ENCODE peak calls at places on chromosomes 7 and 10, in nine cellular contexts. T is MV-4-11, Q is fibroblast of lung, K is H4, L is COR-L47, R is RWPE1, H is choroid plexus epithelial cell, D is stromal cell of bone marrow, V is T-helper 17 cell. I is an unnamed sample.

GRCh38 chr7:119377-120163 is 72.8 kb upstream of the FAM20C start:
- DNase-seq in T (peak), Q (peak), K (no peak), L (no peak), R (no peak), H (peak), D (no peak), V (no peak), I (no peak)

GRCh38 chr10:90665905-90666662 is 191.8 kb downstream of the HTR7 start:
- DNase-seq in T (no peak), Q (no peak), K (no peak), L (no peak), R (no peak), H (no peak), D (no peak), V (no peak), I (no peak)

GRCh38 chr10:116043304-116043703 is 229.7 kb downstream of the GFRA1 start:
- DNase-seq in T (no peak), Q (no peak), K (no peak), L (no peak), R (no peak), H (no peak), D (no peak), V (no peak), I (no peak)

GRCh38 chr7:126720232-126720631 is 532.5 kb downstream of the GRM8 start:
- DNase-seq in T (no peak), Q (no peak), K (no peak), L (no peak), R (no peak), H (no peak), D (no peak), V (no peak), I (no peak)

GRCh38 chr7:149468208-149468607 is 7.3 kb upstream of the ZNF777 start:
- DNase-seq in T (peak), Q (no peak), K (no peak), L (no peak), R (no peak), H (peak), D (peak), V (no peak), I (no peak)

GRCh38 chr7:24432677-24433076 is 140.6 kb upstream of the PALS2 start:
- DNase-seq in T (no peak), Q (no peak), K (no peak), L (no peak), R (no peak), H (no peak), D (no peak), V (no peak), I (no peak)

GRCh38 chr10:19169684-19170083 is 121.1 kb downstream of the MALRD1 start:
- DNase-seq in T (no peak), Q (peak), K (peak), L (no peak), R (no peak), H (peak), D (no peak), V (no peak), I (no peak)

GRCh38 chr10:97882142-97883091 is 32.8 kb downstream of the GOLGA7B start:
- DNase-seq in T (no peak), Q (peak), K (peak), L (no peak), R (peak), H (peak), D (peak), V (no peak), I (peak)

GRCh38 chr10:99339077-99339476 is 9.9 kb downstream of the CNNM1 start:
- DNase-seq in T (no peak), Q (no peak), K (no peak), L (no peak), R (peak), H (peak), D (no peak), V (no peak), I (no peak)

GRCh38 chr10:131621784-131622624 is 278.8 kb upstream of the PPP2R2D start:
- DNase-seq in T (no peak), Q (no peak), K (no peak), L (no peak), R (peak), H (no peak), D (no peak), V (no peak), I (no peak)

GRCh38 chr10:7312179-7312857 is 98.5 kb downstream of the SFMBT2 start:
- DNase-seq in T (no peak), Q (peak), K (no peak), L (no peak), R (no peak), H (no peak), D (no peak), V (no peak), I (no peak)

GRCh38 chr7:44103941-44104879 is at the start of gene AEBP1:
- DNase-seq in T (no peak), Q (no peak), K (no peak), L (peak), R (no peak), H (peak), D (no peak), V (peak), I (no peak)

GRCh38 chr10:51960494-51960895 is 261.1 kb upstream of the CSTF2T start:
- DNase-seq in T (peak), Q (peak), K (peak), L (no peak), R (peak), H (peak), D (peak), V (no peak), I (peak)

GRCh38 chr7:75045881-75046280 is 27.7 kb downstream of the RCC1L start:
- DNase-seq in T (no peak), Q (no peak), K (no peak), L (no peak), R (no peak), H (no peak), D (no peak), V (no peak), I (no peak)

GRCh38 chr10:129855836-129856563 is 108.1 kb downstream of the EBF3 start:
- DNase-seq in T (no peak), Q (no peak), K (no peak), L (no peak), R (no peak), H (no peak), D (no peak), V (no peak), I (no peak)

GRCh38 chr7:40793132-40793531 is 658.3 kb downstream of the SUGCT start:
- DNase-seq in T (no peak), Q (no peak), K (no peak), L (no peak), R (no peak), H (peak), D (peak), V (no peak), I (peak)

GRCh38 chr10:103663802-103664201 is 170.3 kb downstream of the NEURL1 start:
- DNase-seq in T (no peak), Q (no peak), K (no peak), L (peak), R (no peak), H (no peak), D (no peak), V (no peak), I (no peak)

GRCh38 chr7:79452032-79452494 is 1.4 kb downstream of the MAGI2 start:
- DNase-seq in T (no peak), Q (peak), K (peak), L (peak), R (peak), H (peak), D (peak), V (no peak), I (peak)

GRCh38 chr7:114130860-114131259 is 212.1 kb upstream of the PPP1R3A start:
- DNase-seq in T (no peak), Q (peak), K (no peak), L (peak), R (no peak), H (peak), D (no peak), V (no peak), I (no peak)

GRCh38 chr7:15674586-15674985 is 11.9 kb downstream of the MEOX2 start:
- DNase-seq in T (no peak), Q (peak), K (no peak), L (no peak), R (no peak), H (no peak), D (no peak), V (no peak), I (no peak)

GRCh38 chr7:2099036-2099957 is 133.4 kb downstream of the MAD1L1 start:
- DNase-seq in T (peak), Q (no peak), K (no peak), L (no peak), R (no peak), H (peak), D (no peak), V (no peak), I (no peak)

GRCh38 chr7:25028370-25028971 is 48.5 kb upstream of the OSBPL3 start:
- DNase-seq in T (no peak), Q (peak), K (peak), L (peak), R (peak), H (peak), D (peak), V (no peak), I (peak)

GRCh38 chr10:68073631-68074403 is 1.3 kb downstream of the HERC4 start:
- DNase-seq in T (peak), Q (peak), K (no peak), L (no peak), R (no peak), H (peak), D (no peak), V (no peak), I (no peak)

GRCh38 chr10:101694056-101694673 is 805 bp downstream of the FBXW4 start:
- DNase-seq in T (no peak), Q (peak), K (peak), L (no peak), R (peak), H (peak), D (peak), V (peak), I (no peak)

GRCh38 chr7:116797611-116798010 is 64.8 kb upstream of the CAPZA2 start:
- DNase-seq in T (no peak), Q (peak), K (no peak), L (no peak), R (peak), H (peak), D (no peak), V (no peak), I (no peak)

GRCh38 chr7:34211003-34211402 is 305.7 kb downstream of the BMPER start:
- DNase-seq in T (no peak), Q (no peak), K (no peak), L (no peak), R (no peak), H (no peak), D (no peak), V (no peak), I (no peak)

GRCh38 chr10:12644380-12645144 is 295.2 kb downstream of the CAMK1D start:
- DNase-seq in T (peak), Q (no peak), K (no peak), L (no peak), R (no peak), H (peak), D (no peak), V (no peak), I (no peak)

GRCh38 chr7:48822138-48822537 is 102.2 kb upstream of the CDC14C start:
- DNase-seq in T (no peak), Q (no peak), K (no peak), L (no peak), R (no peak), H (no peak), D (no peak), V (no peak), I (no peak)

GRCh38 chr7:108146070-108146842 is 16.1 kb upstream of the LAMB4 start:
- DNase-seq in T (peak), Q (peak), K (peak), L (peak), R (peak), H (peak), D (peak), V (no peak), I (peak)

GRCh38 chr7:141362580-141363435 is 188.4 kb upstream of the AGK start:
- DNase-seq in T (no peak), Q (peak), K (peak), L (no peak), R (peak), H (peak), D (peak), V (no peak), I (peak)

GRCh38 chr10:86900955-86901354 is 56.5 kb downstream of the MMRN2 start:
- DNase-seq in T (no peak), Q (peak), K (no peak), L (no peak), R (no peak), H (peak), D (peak), V (no peak), I (no peak)

GRCh38 chr7:85851571-85852193 is 664.8 kb upstream of the SEMA3D start:
- DNase-seq in T (peak), Q (peak), K (peak), L (peak), R (peak), H (peak), D (peak), V (no peak), I (peak)

I was measured in COLO829.